ENCODE peak calls at places on chromosomes 13 and 19, in six cellular contexts. L is left ventricle myocardium inferior, E is ovary, R is right atrium auricular region, S is adipocyte, J is fibroblast of pulmonary artery. P is an unnamed sample.

GRCh38 chr13:103757361-103757760 is 691.1 kb upstream of the SLC10A2 start:
- DNase-seq in L (no peak), E (no peak), R (no peak), S (no peak), J (no peak), P (no peak)

GRCh38 chr19:8334458-8335342 is 8.4 kb downstream of the KANK3 start:
- DNase-seq in L (peak; percentile 41), E (no peak), R (no peak), S (peak; percentile 76), J (peak; percentile 72), P (peak; percentile 51)

GRCh38 chr13:106580551-106580950 is 12.6 kb upstream of the ARGLU1 start:
- DNase-seq in L (no peak), E (no peak), R (no peak), S (no peak), J (no peak), P (no peak)

GRCh38 chr13:33445476-33445875 is 159.9 kb upstream of the STARD13 start:
- DNase-seq in L (no peak), E (no peak), R (no peak), S (no peak), J (no peak), P (no peak)

GRCh38 chr13:51728275-51728673 is 75.7 kb downstream of the DHRS12 start:
- DNase-seq in L (no peak), E (no peak), R (no peak), S (no peak), J (no peak), P (no peak)

GRCh38 chr13:91946498-91947070 is 548.2 kb downstream of the GPC5 start:
- DNase-seq in L (no peak), E (no peak), R (no peak), S (peak; percentile 7), J (peak; percentile 33), P (peak; percentile 8)

GRCh38 chr19:570315-570714 is 2.1 kb upstream of the BSG start:
- DNase-seq in L (no peak), E (no peak), R (no peak), S (no peak), J (no peak), P (no peak)

GRCh38 chr19:16330811-16331690 is 6.4 kb downstream of the KLF2 start:
- DNase-seq in L (no peak), E (no peak), R (no peak), S (peak; percentile 42), J (peak; percentile 58), P (no peak)

GRCh38 chr19:49475995-49476880 is 2.2 kb downstream of the FLT3LG start:
- DNase-seq in L (no peak), E (peak; percentile 51), R (no peak), S (peak; percentile 64), J (peak; percentile 48), P (no peak)

GRCh38 chr13:19794552-19795143 is 11.9 kb upstream of the PSPC1 start:
- DNase-seq in L (no peak), E (no peak), R (no peak), S (no peak), J (no peak), P (no peak)

GRCh38 chr13:30957258-30957943 is 24.9 kb downstream of the TEX26 start:
- DNase-seq in L (no peak), E (no peak), R (no peak), S (no peak), J (no peak), P (no peak)

GRCh38 chr19:20503536-20503935 is 62.0 kb downstream of the ZNF737 start:
- DNase-seq in L (no peak), E (no peak), R (no peak), S (peak; percentile 18), J (peak; percentile 25), P (peak; percentile 8)

GRCh38 chr19:8681345-8682021 is 17.1 kb downstream of the ACTL9 start:
- DNase-seq in L (no peak), E (no peak), R (no peak), S (no peak), J (no peak), P (no peak)

GRCh38 chr19:3720533-3720917 is 12.3 kb downstream of the TJP3 start:
- DNase-seq in L (no peak), E (no peak), R (no peak), S (no peak), J (no peak), P (no peak)

GRCh38 chr13:106610511-106610910 is 42.6 kb upstream of the ARGLU1 start:
- DNase-seq in L (no peak), E (no peak), R (no peak), S (peak; percentile 27), J (peak; percentile 31), P (peak; percentile 30)

GRCh38 chr19:56942749-56943148 is 102.2 kb upstream of the PEG3 start:
- DNase-seq in L (peak; percentile 30), E (peak; percentile 85), R (no peak), S (no peak), J (no peak), P (no peak)

GRCh38 chr19:45451181-45451849 is 16.5 kb upstream of the FOSB start:
- DNase-seq in L (no peak), E (no peak), R (no peak), S (peak; percentile 50), J (peak; percentile 62), P (peak; percentile 74)

GRCh38 chr19:12665281-12665573 is 1.3 kb downstream of the MAN2B1 start:
- DNase-seq in L (peak; percentile 55), E (no peak), R (peak; percentile 65), S (no peak), J (no peak), P (no peak)

GRCh38 chr19:48290923-48291700 is 21.2 kb downstream of the ZNF114 start:
- DNase-seq in L (peak; percentile 82), E (peak; percentile 86), R (peak; percentile 90), S (peak; percentile 89), J (peak; percentile 85), P (peak; percentile 89)

GRCh38 chr13:40863723-40864122 is 74.3 kb downstream of the SLC25A15 start:
- DNase-seq in L (no peak), E (no peak), R (no peak), S (no peak), J (no peak), P (no peak)

GRCh38 chr19:30584121-30584520 is 211.9 kb downstream of the ZNF536 start:
- DNase-seq in L (no peak), E (no peak), R (no peak), S (no peak), J (no peak), P (no peak)

GRCh38 chr19:49713236-49713845 is 22.4 kb downstream of the CPT1C start:
- DNase-seq in L (no peak), E (no peak), R (no peak), S (no peak), J (no peak), P (no peak)

GRCh38 chr13:63367522-63368198 is 1952.0 kb upstream of the PCDH20 start:
- DNase-seq in L (no peak), E (no peak), R (no peak), S (no peak), J (no peak), P (no peak)

GRCh38 chr19:49921871-49922755 is 6.9 kb upstream of the ATF5 start:
- DNase-seq in L (no peak), E (no peak), R (no peak), S (peak; percentile 60), J (peak; percentile 47), P (peak; percentile 58)

GRCh38 chr13:103157034-103157433 is 90.8 kb upstream of the SLC10A2 start:
- DNase-seq in L (no peak), E (no peak), R (no peak), S (no peak), J (peak; percentile 5), P (no peak)

GRCh38 chr13:103272770-103273169 is 206.6 kb upstream of the SLC10A2 start:
- DNase-seq in L (no peak), E (no peak), R (no peak), S (no peak), J (no peak), P (peak; percentile 41)

GRCh38 chr19:24072720-24073119 is 14.3 kb upstream of the ZNF254 start:
- DNase-seq in L (no peak), E (no peak), R (no peak), S (no peak), J (no peak), P (no peak)

GRCh38 chr13:65834897-65835296 is 1395.2 kb downstream of the PCDH9 start:
- DNase-seq in L (no peak), E (no peak), R (no peak), S (peak; percentile 21), J (no peak), P (no peak)

GRCh38 chr19:18020212-18021067 is 12.5 kb downstream of the ARRDC2 start:
- DNase-seq in L (peak; percentile 96), E (peak; percentile 59), R (peak; percentile 96), S (peak; percentile 70), J (peak; percentile 52), P (peak; percentile 42)

GRCh38 chr19:1103691-1104451 is at the start of gene GPX4:
- DNase-seq in L (peak; percentile 99), E (peak; percentile 99), R (peak; percentile 99), S (peak; percentile 100), J (peak; percentile 100), P (peak; percentile 100)

GRCh38 chr13:77523386-77523785 is 12.1 kb upstream of the SCEL start:
- DNase-seq in L (no peak), E (no peak), R (no peak), S (no peak), J (no peak), P (no peak)

GRCh38 chr19:55369651-55370304 is 485 bp downstream of the IL11 start:
- DNase-seq in L (no peak), E (no peak), R (no peak), S (peak; percentile 83), J (peak; percentile 60), P (peak; percentile 66)
- H3K4me3 ChIP-seq in L (peak overlapping the region; percentile 48), E (no peak overlapping the region), R (peak overlapping the region; percentile 38), S (peak overlapping the region; percentile 66), J (peak overlapping the region; percentile 59), P (peak overlapping the region; percentile 64)

GRCh38 chr13:28935104-28935503 is 115.0 kb downstream of the MTUS2 start:
- DNase-seq in L (no peak), E (no peak), R (no peak), S (no peak), J (no peak), P (no peak)
- H3K4me3 ChIP-seq in L (no peak overlapping the region), E (no peak overlapping the region), R (no peak overlapping the region), S (no peak overlapping the region), J (no peak overlapping the region), P (no peak overlapping the region)

DNA sequence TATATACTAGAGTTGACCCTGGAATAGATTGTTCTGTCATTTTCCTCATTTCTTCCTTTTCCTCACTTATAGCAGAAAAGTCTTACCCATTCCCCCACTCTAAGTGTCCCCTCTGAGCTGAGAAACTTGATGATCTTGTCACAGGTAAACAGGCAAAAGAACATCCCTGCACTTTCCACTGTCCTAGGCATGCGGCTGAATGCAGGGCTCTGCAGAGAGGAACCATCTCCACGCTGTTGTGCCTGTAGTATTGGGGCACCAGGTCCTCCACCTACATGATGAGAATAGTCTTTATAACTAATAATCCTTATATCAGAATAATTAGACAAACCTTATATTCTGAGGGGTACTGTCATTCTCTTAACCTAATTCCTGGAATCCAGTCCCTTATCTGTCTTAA is 211.3 kb downstream of the RBM26 start:
- DNase-seq in L (no peak), E (no peak), R (no peak), S (no peak), J (no peak), P (no peak)
- H3K4me3 ChIP-seq in L (no peak overlapping the region), E (no peak overlapping the region), R (no peak overlapping the region), S (no peak overlapping the region), J (no peak overlapping the region), P (no peak overlapping the region)

DNA sequence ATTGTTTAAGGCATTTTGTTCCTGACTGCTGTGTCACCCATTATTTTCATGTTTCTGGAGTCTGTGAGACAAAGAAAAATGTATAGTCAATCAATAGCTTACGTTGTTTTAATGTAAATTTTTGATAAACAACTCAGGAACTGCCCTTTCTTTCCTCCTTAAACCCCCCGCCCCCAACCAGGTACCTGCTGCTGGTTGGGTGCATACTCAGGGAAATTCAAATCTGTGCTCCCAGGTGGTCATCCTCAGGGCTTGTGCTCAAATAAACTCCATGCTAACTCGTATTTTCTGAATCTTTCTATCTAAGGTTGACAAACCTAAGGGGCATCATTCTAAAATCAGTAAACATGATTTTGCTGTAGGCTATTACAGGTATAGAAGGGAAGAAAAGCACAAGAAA is 4.1 kb upstream of the CDC16 start:
- DNase-seq in L (no peak), E (no peak), R (no peak), S (no peak), J (no peak), P (no peak)
- H3K4me3 ChIP-seq in L (no peak overlapping the region), E (no peak overlapping the region), R (no peak overlapping the region), S (no peak overlapping the region), J (no peak overlapping the region), P (no peak overlapping the region)

P was measured in astrocyte of the spinal cord.